ENCODE peak calls at places on chromosomes 4 and X, in eight cellular contexts. K is endothelial cell of umbilical vein, C is K562, O is SK-N-SH, P is HCT116, B is GM12878, N is H1, F is HepG2. U is an unnamed sample.

GRCh38 chr4:151417164-151417571 is 8.2 kb downstream of the FHIP1A start:
- DNase-seq in K (no peak), C (no peak), O (no peak), P (no peak), B (no peak), N (no peak), F (peak; percentile 46), U (no peak)

GRCh38 chr4:6929339-6929734 is 19.7 kb downstream of the TBC1D14 start:
- DNase-seq in K (no peak), C (no peak), O (no peak), P (no peak), B (no peak), N (no peak), F (no peak), U (no peak)

GRCh38 chr4:161702287-161702686 is 461.5 kb downstream of the FSTL5 start:
- DNase-seq in K (no peak), C (no peak), O (no peak), P (no peak), B (no peak), N (no peak), F (no peak), U (no peak)

GRCh38 chr4:40046311-40046980 is 10.2 kb upstream of the N4BP2 start:
- DNase-seq in K (peak; percentile 79), C (no peak), O (no peak), P (no peak), B (no peak), N (no peak), F (peak; percentile 93), U (no peak)

GRCh38 chr4:2672082-2672481 is 84.1 kb downstream of the TNIP2 start:
- DNase-seq in K (no peak), C (no peak), O (no peak), P (no peak), B (no peak), N (no peak), F (no peak), U (no peak)

GRCh38 chr4:113106076-113106475 is 56.6 kb downstream of the ANK2 start:
- DNase-seq in K (no peak), C (no peak), O (peak; percentile 6), P (peak; percentile 23), B (no peak), N (no peak), F (peak; percentile 59), U (peak; percentile 22)

GRCh38 chrX:2693526-2694002 is 2.5 kb downstream of the CD99 start:
- DNase-seq in K (peak; percentile 22), C (no peak), O (no peak), P (no peak), B (no peak), N (no peak), F (no peak), U (no peak)

GRCh38 chr4:137531951-137532868 is at the start of gene PCDH18:
- DNase-seq in K (peak; percentile 90), C (no peak), O (peak; percentile 59), P (no peak), B (peak; percentile 15), N (peak; percentile 68), F (no peak), U (peak; percentile 83)

GRCh38 chr4:113636877-113637276 is 124.7 kb downstream of the CAMK2D start:
- DNase-seq in K (no peak), C (peak; percentile 22), O (no peak), P (no peak), B (no peak), N (no peak), F (no peak), U (no peak)

GRCh38 chr4:117949621-117950020 is 84.7 kb upstream of the NDST3 start:
- DNase-seq in K (no peak), C (no peak), O (no peak), P (no peak), B (no peak), N (no peak), F (no peak), U (no peak)

GRCh38 chr4:61309616-61310015 is 109.5 kb downstream of the ADGRL3 start:
- DNase-seq in K (no peak), C (no peak), O (no peak), P (no peak), B (no peak), N (no peak), F (no peak), U (no peak)

GRCh38 chrX:138756234-138756633 is 44.7 kb upstream of the FGF13 start:
- DNase-seq in K (no peak), C (no peak), O (no peak), P (no peak), B (no peak), N (peak; percentile 44), F (no peak), U (no peak)

GRCh38 chr4:7458066-7458425 is 23.3 kb upstream of the PSAPL1 start:
- DNase-seq in K (no peak), C (no peak), O (no peak), P (no peak), B (no peak), N (no peak), F (no peak), U (no peak)

GRCh38 chr4:127482049-127482448 is 150.7 kb upstream of the INTU start:
- DNase-seq in K (no peak), C (no peak), O (no peak), P (no peak), B (no peak), N (no peak), F (no peak), U (no peak)

GRCh38 chrX:9835585-9836210 is 49.5 kb downstream of the SHROOM2 start:
- DNase-seq in K (no peak), C (no peak), O (no peak), P (no peak), B (no peak), N (no peak), F (no peak), U (no peak)

GRCh38 chr4:86927843-86928395 is 6.9 kb upstream of the AFF1 start:
- DNase-seq in K (peak; percentile 43), C (no peak), O (no peak), P (no peak), B (no peak), N (no peak), F (peak; percentile 87), U (no peak)

GRCh38 chrX:12994321-12994720 is 19.4 kb downstream of the TMSB4X start:
- DNase-seq in K (peak; percentile 58), C (no peak), O (no peak), P (no peak), B (no peak), N (no peak), F (no peak), U (no peak)

GRCh38 chrX:17397074-17397473 is 22.1 kb downstream of the NHS start:
- DNase-seq in K (no peak), C (no peak), O (no peak), P (no peak), B (no peak), N (no peak), F (no peak), U (no peak)

GRCh38 chrX:150647331-150647730 is 45.9 kb upstream of the MTMR1 start:
- DNase-seq in K (peak; percentile 56), C (no peak), O (no peak), P (no peak), B (no peak), N (no peak), F (no peak), U (no peak)

GRCh38 chr4:1058198-1058996 is 47.0 kb downstream of the FGFRL1 start:
- DNase-seq in K (no peak), C (no peak), O (no peak), P (no peak), B (no peak), N (no peak), F (no peak), U (no peak)

DNA sequence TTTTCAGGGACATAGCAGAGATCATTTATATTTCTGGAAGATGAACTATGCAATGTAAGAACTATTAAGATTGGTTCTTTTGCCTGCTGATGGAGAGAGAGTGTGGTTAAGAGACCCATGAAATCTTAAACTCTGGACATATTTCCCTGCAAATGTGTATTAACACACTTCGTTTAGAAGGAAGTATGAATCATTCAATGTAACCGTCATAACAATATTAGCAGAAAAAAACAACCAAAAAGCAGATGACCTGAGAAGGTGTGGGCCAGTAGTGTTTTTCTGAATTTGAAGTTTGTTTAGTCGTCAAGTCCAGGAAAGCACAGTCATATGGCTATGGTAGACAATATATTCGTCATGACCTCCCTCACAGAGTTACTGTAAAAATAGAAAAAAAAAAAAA is 2.5 kb upstream of the TMPRSS11D start:
- DNase-seq in K (peak; percentile 91), C (no peak), O (no peak), P (no peak), B (no peak), N (no peak), F (no peak), U (no peak)
- H3K9ac ChIP-seq in K (peak overlapping the region; percentile 82), C (no peak overlapping the region), O (peak overlapping the region; percentile 60), P (peak overlapping the region; percentile 19), B (no peak overlapping the region), N (no peak overlapping the region), F (no peak overlapping the region), U (no peak overlapping the region)

GRCh38 chr4:123856689-123857545 is 460.3 kb downstream of the SPRY1 start:
- DNase-seq in K (peak; percentile 90), C (no peak), O (peak; percentile 41), P (no peak), B (no peak), N (no peak), F (peak; percentile 95), U (peak; percentile 61)

GRCh38 chr4:123862812-123863211 is 466.2 kb downstream of the SPRY1 start:
- DNase-seq in K (no peak), C (no peak), O (no peak), P (no peak), B (no peak), N (no peak), F (no peak), U (no peak)

GRCh38 chr4:123853651-123854050 is 457.1 kb downstream of the SPRY1 start:
- DNase-seq in K (no peak), C (no peak), O (no peak), P (no peak), B (no peak), N (no peak), F (no peak), U (no peak)

DNA sequence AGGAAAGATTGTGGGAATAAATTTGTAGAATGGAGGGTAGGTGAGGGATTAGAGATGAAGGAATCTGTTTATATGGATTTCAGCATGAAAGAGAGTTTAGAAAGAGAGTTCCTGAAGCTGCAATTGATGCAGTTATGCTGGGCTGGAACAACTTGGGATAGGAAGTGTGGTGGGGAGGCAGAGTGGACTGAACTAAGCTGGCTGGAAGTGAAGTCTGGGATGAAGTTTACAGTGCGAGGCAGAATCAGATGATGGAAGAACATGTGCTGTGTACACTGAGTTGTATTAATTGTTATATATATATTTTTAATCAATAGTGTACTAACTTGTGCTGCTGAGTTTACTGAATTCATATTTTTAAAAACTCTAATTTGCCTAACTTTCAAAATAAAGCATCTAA is 461.9 kb downstream of the SPRY1 start:
- DNase-seq in K (no peak), C (no peak), O (no peak), P (no peak), B (no peak), N (no peak), F (no peak), U (no peak)
- H3K27ac ChIP-seq in K (no peak overlapping the region), C (no peak overlapping the region), O (no peak overlapping the region), P (no peak overlapping the region), B (no peak overlapping the region), N (no peak overlapping the region), F (peak overlapping the region; percentile 95), U (no peak overlapping the region)

GRCh38 chr4:99949034-99949998 is 759 bp downstream of the H2AZ1 start:
- DNase-seq in K (peak; percentile 91), C (peak; percentile 75), O (peak; percentile 80), P (peak; percentile 91), B (peak; percentile 77), N (peak; percentile 82), F (peak; percentile 92), U (peak; percentile 91)
- TF ChIP-seq POLR2AphosphoS5 in K (no peak), C (peak; percentile 69), O (no peak), P (peak; percentile 48), B (peak; percentile 55), N (peak; percentile 81), F (peak; percentile 41), U (peak; percentile 66)

GRCh38 chr4:141352775-141353544 is 132.3 kb downstream of the ZNF330 start:
- DNase-seq in K (peak; percentile 78), C (no peak), O (no peak), P (no peak), B (no peak), N (no peak), F (no peak), U (no peak)
- H3K9ac ChIP-seq in K (peak overlapping the region; percentile 46), C (no peak overlapping the region), O (peak overlapping the region; percentile 60), P (no peak overlapping the region), B (no peak overlapping the region), N (no peak overlapping the region), F (no peak overlapping the region), U (peak overlapping the region; percentile 18)